ENCODE peak calls at places on chromosome 20, in five cellular contexts. Y, F, L, O and S are unnamed samples.

GRCh38 chr20:32574296-32575226 is 10.6 kb downstream of the NOL4L start:
- DNase-seq in Y (no peak), F (no peak), L (peak), O (no peak), S (no peak)

GRCh38 chr20:33145521-33145920 is 22.4 kb upstream of the BPIFA2 start:
- DNase-seq in Y (no peak), F (no peak), L (no peak), O (no peak), S (no peak)

GRCh38 chr20:41664584-41664983 is 46.4 kb upstream of the CHD6 start:
- DNase-seq in Y (no peak), F (peak), L (peak), O (no peak), S (peak)

GRCh38 chr20:5899444-5899843 is 50.9 kb downstream of the TRMT6 start:
- DNase-seq in Y (no peak), F (no peak), L (no peak), O (no peak), S (no peak)

GRCh38 chr20:11484479-11484878 is 433.2 kb upstream of the BTBD3 start:
- DNase-seq in Y (no peak), F (no peak), L (no peak), O (no peak), S (no peak)

GRCh38 chr20:21505161-21505809 is 8.6 kb downstream of the NKX2-2 start:
- DNase-seq in Y (peak), F (peak), L (peak), O (peak), S (peak)

GRCh38 chr20:60255426-60255825 is 297.2 kb downstream of the CDH26 start:
- DNase-seq in Y (no peak), F (no peak), L (no peak), O (no peak), S (no peak)

GRCh38 chr20:56393133-56393472 is 658 bp downstream of the CSTF1 start:
- DNase-seq in Y (no peak), F (no peak), L (peak), O (no peak), S (no peak)

GRCh38 chr20:49518576-49518975 is 36.1 kb upstream of the KCNB1 start:
- DNase-seq in Y (no peak), F (no peak), L (peak), O (no peak), S (no peak)

GRCh38 chr20:4061989-4062388 is 46.6 kb upstream of the RNF24 start:
- DNase-seq in Y (no peak), F (no peak), L (no peak), O (no peak), S (no peak)

GRCh38 chr20:22425344-22426295 is 158.8 kb downstream of the FOXA2 start:
- DNase-seq in Y (no peak), F (no peak), L (peak), O (no peak), S (no peak)

GRCh38 chr20:45052698-45053440 is 48.1 kb downstream of the KCNS1 start:
- DNase-seq in Y (no peak), F (no peak), L (peak), O (no peak), S (no peak)

GRCh38 chr20:4041748-4042411 is 26.5 kb upstream of the RNF24 start:
- DNase-seq in Y (peak), F (peak), L (peak), O (no peak), S (no peak)

GRCh38 chr20:62198496-62198895 is 15.7 kb downstream of the MTG2 start:
- DNase-seq in Y (peak), F (no peak), L (no peak), O (no peak), S (no peak)

GRCh38 chr20:11132819-11133341 is 459.1 kb upstream of the JAG1 start:
- DNase-seq in Y (no peak), F (no peak), L (no peak), O (no peak), S (no peak)

GRCh38 chr20:42267793-42268381 is 649.7 kb upstream of the CHD6 start:
- DNase-seq in Y (no peak), F (no peak), L (no peak), O (no peak), S (no peak)

GRCh38 chr20:13223731-13224130 is 2.7 kb downstream of the ISM1 start:
- DNase-seq in Y (no peak), F (no peak), L (no peak), O (no peak), S (no peak)

GRCh38 chr20:62596921-62597320 is 45.4 kb upstream of the SLCO4A1 start:
- DNase-seq in Y (peak), F (no peak), L (no peak), O (no peak), S (no peak)

GRCh38 chr20:49534314-49534713 is 33.6 kb downstream of the PTGIS start:
- DNase-seq in Y (no peak), F (peak), L (peak), O (peak), S (no peak)

GRCh38 chr20:48523191-48523757 is 304.5 kb downstream of the PREX1 start:
- DNase-seq in Y (no peak), F (no peak), L (peak), O (peak), S (no peak)

GRCh38 chr20:64114356-64114971 is 7.1 kb upstream of the NPBWR2 start:
- DNase-seq in Y (no peak), F (no peak), L (no peak), O (no peak), S (no peak)

GRCh38 chr20:3768342-3769130 is 983 bp upstream of the ADISSP start:
- DNase-seq in Y (peak), F (peak), L (peak), O (peak), S (peak)

GRCh38 chr20:50186151-50186885 is 4.3 kb upstream of the CEBPB start:
- DNase-seq in Y (peak), F (peak), L (peak), O (peak), S (no peak)

GRCh38 chr20:61736751-61737310 is 328.9 kb downstream of the TAF4 start:
- DNase-seq in Y (no peak), F (no peak), L (no peak), O (no peak), S (no peak)

GRCh38 chr20:59776059-59776603 is 157.3 kb downstream of the SYCP2 start:
- DNase-seq in Y (no peak), F (no peak), L (no peak), O (no peak), S (no peak)

GRCh38 chr20:25408170-25408547 is 686 bp downstream of the GINS1 start:
- DNase-seq in Y (no peak), F (no peak), L (no peak), O (no peak), S (no peak)

GRCh38 chr20:24998631-24999445 is 6.3 kb upstream of the APMAP start:
- DNase-seq in Y (no peak), F (peak), L (peak), O (no peak), S (no peak)

GRCh38 chr20:41837669-41838224 is 219.6 kb upstream of the CHD6 start:
- DNase-seq in Y (no peak), F (no peak), L (no peak), O (no peak), S (no peak)

GRCh38 chr20:15951711-15952110 is 621.5 kb downstream of the KIF16B start:
- DNase-seq in Y (no peak), F (no peak), L (no peak), O (no peak), S (no peak)

GRCh38 chr20:31605902-31606677 is 1.0 kb downstream of the ID1 start:
- DNase-seq in Y (no peak), F (peak), L (peak), O (peak), S (no peak)

GRCh38 chr20:25706793-25707192 is 10.1 kb upstream of the ZNF337 start:
- DNase-seq in Y (no peak), F (no peak), L (no peak), O (no peak), S (no peak)

GRCh38 chr20:32762754-32763201 is 593 bp downstream of the DNMT3B start:
- DNase-seq in Y (no peak), F (no peak), L (no peak), O (no peak), S (no peak)

GRCh38 chr20:6421321-6422030 is 298.6 kb upstream of the FERMT1 start:
- DNase-seq in Y (no peak), F (no peak), L (no peak), O (no peak), S (no peak)

GRCh38 chr20:36519944-36520343 is 21.4 kb upstream of the MYL9 start:
- DNase-seq in Y (no peak), F (no peak), L (no peak), O (no peak), S (no peak)

GRCh38 chr20:45611054-45611453 is 18.5 kb upstream of the WFDC10A start:
- DNase-seq in Y (no peak), F (no peak), L (peak), O (no peak), S (no peak)

GRCh38 chr20:17562804-17563305 is 7.0 kb upstream of the DSTN start:
- DNase-seq in Y (no peak), F (no peak), L (peak), O (no peak), S (no peak)

GRCh38 chr20:8344106-8344505 is 212.0 kb downstream of the PLCB1 start:
- DNase-seq in Y (no peak), F (no peak), L (no peak), O (no peak), S (no peak)

GRCh38 chr20:61608275-61609085 is 356.4 kb downstream of the CDH4 start:
- DNase-seq in Y (no peak), F (no peak), L (no peak), O (peak), S (no peak)

DNA sequence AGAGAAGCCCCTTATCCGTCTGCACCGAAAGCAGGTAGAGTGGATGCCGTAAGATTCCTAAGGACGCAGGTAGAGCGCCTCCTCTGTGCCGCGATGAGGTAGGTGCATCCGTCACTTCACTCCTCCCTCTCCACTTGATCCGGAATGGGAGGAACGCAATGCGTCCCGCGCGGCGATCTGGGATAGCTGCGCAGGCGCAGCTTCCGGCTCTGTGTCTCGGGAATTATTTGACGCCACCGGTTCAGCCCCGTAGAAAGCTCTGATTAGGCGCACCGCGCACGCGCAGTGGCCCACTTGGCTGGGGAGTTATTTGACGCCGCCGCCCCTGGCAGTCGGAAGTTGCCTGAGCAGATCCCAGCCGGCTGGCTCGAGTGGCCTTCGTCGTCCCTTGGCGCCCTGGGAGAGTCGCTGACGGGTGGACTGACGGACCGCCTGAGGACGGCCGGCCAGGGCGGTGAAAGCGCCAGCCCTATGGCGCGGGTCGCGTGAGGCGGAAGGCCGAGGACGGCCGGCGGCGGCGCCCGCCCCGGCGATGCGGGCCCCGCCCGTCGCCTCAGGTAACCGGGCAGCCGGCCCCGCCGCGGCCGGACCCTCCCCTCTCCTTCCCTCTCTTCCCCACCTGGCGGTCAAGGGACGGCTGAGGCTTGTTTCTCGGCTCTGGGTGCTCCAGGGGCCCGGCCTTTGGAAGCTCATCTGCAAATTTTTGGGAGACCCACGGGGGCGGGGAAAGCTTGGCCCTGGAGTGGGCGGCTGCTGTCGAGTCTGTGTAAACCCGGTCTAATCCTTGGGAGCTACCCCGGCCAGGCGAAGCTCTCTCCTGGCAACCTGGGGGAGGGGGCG is at the start of gene RALGAPB:
- DNase-seq in Y (peak), F (peak), L (peak), O (peak), S (peak)
- TF ChIP-seq CTCF in Y (no peak), F (peak), L (peak), O (peak), S (peak)

GRCh38 chr20:51322164-51322707 is 220.3 kb downstream of the NFATC2 start:
- DNase-seq in Y (no peak), F (no peak), L (no peak), O (no peak), S (no peak)

GRCh38 chr20:51329845-51330244 is 212.7 kb downstream of the NFATC2 start:
- DNase-seq in Y (no peak), F (no peak), L (no peak), O (no peak), S (no peak)

GRCh38 chr20:51327251-51327841 is 215.2 kb downstream of the NFATC2 start:
- DNase-seq in Y (no peak), F (no peak), L (peak), O (no peak), S (no peak)

GRCh38 chr20:51321343-51322163 is 221.0 kb downstream of the NFATC2 start:
- DNase-seq in Y (no peak), F (no peak), L (no peak), O (no peak), S (no peak)

DNA sequence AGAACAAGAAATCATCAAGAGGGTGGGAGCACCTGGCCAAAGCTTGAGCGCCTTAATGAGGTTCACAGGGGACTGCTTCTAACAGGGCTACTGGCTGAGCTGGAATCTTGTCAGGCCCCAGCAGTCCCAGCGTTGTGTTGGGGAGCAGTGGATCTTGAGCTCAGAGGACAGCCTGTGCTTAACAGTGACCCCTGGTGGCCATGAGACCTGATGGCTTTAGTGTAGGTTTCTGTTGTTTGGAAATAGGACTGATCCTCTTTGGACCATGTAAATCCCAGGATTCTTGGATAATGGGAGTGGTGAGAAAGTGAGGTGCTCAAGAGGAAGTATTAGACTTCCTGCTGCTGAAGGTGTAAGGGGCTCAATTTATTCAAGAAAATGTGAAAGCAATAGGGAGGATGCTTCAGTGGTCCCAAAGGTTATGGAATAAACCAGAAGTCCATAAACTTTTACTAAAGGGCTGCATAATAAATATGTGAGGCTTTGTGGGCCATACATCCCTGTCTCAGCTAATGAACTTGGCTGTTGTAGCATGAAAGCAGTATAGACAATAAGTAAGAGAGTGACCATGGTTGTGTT is 216.2 kb downstream of the NFATC2 start:
- DNase-seq in Y (no peak), F (peak), L (peak), O (peak), S (no peak)
- TF ChIP-seq CTCF in Y (peak), F (peak), L (peak), O (peak), S (peak)

DNA sequence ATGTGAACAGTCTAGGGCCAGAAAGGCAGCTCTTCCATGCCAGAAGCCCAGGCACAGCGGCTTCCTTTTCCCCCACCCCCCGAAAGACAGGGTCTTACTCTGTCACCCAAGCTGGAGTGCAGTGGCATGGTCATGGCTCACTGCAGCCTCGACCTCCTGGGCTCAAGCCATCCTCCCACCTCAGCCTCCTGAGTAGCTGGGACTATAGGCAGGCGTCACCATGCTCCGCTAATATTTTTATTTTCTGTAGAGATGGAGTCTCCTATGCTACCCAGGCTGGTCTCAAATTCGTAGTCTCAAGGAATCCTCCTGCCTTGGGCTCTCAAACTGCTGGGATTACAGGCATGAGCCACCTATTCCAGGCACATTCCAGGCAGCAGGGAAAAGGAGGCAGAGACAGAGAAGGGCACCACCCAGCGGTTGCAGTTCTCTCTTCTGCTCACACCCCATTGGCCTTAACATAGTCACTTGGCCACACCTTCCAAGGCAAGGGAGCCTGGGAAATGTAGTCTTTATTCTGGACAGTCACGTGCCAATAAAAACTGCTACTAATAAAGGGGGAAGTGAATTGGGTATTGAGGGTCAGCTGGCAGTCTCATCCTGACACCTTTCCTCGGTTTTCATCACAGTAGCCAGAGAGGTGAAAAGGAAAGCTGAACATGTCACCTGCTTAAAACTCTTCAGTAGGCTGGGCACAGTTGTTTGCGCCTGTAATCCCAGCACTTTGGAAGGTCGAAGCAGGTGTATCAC is 205.9 kb downstream of the ZMYND8 start:
- DNase-seq in Y (no peak), F (peak), L (peak), O (peak), S (no peak)
- TF ChIP-seq CTCF in Y (peak), F (peak), L (peak), O (peak), S (peak)

GRCh38 chr20:35085477-35086225 is 7.0 kb downstream of the TRPC4AP start:
- DNase-seq in Y (no peak), F (no peak), L (no peak), O (no peak), S (no peak)
- TF ChIP-seq CTCF in Y (no peak), F (no peak), L (no peak), O (no peak), S (no peak)

DNA sequence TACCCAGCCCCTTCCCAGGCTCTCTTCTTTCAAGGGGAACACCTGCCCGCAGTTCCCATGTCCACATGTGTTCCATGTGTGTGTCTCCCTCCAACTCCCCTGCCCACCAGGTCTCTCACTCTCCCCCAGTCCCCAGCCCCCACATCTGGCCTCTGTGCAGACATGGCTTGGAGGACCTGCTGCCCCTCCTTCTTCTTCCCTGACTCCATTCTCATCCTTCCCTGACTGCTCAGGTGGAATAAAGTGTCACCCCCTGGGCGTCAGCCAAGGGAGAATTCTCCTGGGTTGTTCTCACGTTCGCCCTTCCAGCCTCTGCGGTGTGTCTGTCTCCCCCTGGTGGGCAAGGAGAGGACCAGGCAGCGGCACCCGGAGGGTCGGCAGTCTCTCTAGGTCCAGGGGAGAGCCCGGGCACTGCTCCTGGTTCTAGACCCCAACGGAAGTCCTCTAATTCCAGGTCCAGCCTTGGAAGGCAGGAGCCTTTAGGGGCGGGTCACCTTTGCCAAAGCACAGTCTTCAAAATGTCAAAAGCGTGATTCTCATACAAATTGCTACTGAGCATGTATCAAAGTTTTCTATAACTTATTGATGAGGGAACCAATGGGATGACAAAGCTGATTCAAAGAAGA is 50.5 kb downstream of the EBF4 start:
- DNase-seq in Y (peak), F (peak), L (peak), O (peak), S (no peak)
- TF ChIP-seq CTCF in Y (peak), F (peak), L (peak), O (peak), S (peak)

DNA sequence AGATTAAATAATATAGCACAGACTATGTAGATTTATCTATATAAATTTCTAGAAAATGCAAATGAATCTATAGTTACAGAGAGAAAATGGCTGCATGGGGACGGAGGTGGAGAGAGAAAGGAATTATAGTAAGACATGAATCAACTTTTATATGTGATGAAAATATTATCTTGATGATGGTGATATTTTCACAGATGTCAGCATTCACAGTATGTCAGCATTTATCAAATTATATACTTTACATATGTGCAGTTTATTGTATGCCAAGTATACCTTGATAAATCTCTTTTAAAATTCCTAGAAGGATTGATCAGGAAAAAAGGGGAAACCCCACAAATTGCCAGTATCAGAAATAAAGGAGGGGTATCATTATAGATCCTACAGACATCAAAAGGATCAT is 44.6 kb downstream of the NPEPL1 start:
- DNase-seq in Y (no peak), F (no peak), L (no peak), O (no peak), S (no peak)
- TF ChIP-seq CTCF in Y (no peak), F (no peak), L (no peak), O (no peak), S (no peak)